ENCODE peak calls at places on chromosomes 12 and 14, in eight cellular contexts. B, S, Q, V, O, W, D and T are unnamed samples.
A peak's percentile ranks its signal among the peaks of the same experiment; 100 is the strongest.

GRCh38 chr12:16603916-16604575 is 1.9 kb downstream of the LMO3 start:
- DNase-seq in B (no peak), S (no peak), Q (no peak), V (no peak), O (no peak), W (no peak), D (no peak), T (no peak)

GRCh38 chr14:98167253-98167652 is 1104.7 kb downstream of the BCL11B start:
- DNase-seq in B (no peak), S (no peak), Q (no peak), V (no peak), O (no peak), W (no peak), D (no peak), T (peak; percentile 79)

GRCh38 chr12:57462307-57463253 is 3.0 kb downstream of the GLI1 start:
- DNase-seq in B (peak; percentile 95), S (peak; percentile 88), Q (peak; percentile 83), V (peak; percentile 92), O (peak; percentile 90), W (peak; percentile 95), D (peak; percentile 88), T (peak; percentile 93)

GRCh38 chr12:55908726-55909512 is 18.8 kb downstream of the PYM1 start:
- DNase-seq in B (peak; percentile 56), S (peak; percentile 61), Q (peak; percentile 66), V (peak; percentile 42), O (no peak), W (no peak), D (no peak), T (no peak)

GRCh38 chr12:24778486-24779304 is 170.2 kb downstream of the BCAT1 start:
- DNase-seq in B (peak; percentile 68), S (peak; percentile 47), Q (peak; percentile 48), V (peak; percentile 12), O (peak; percentile 41), W (peak; percentile 81), D (no peak), T (no peak)

GRCh38 chr12:121030576-121031212 is 8.4 kb downstream of the OASL start:
- DNase-seq in B (no peak), S (no peak), Q (no peak), V (no peak), O (no peak), W (no peak), D (no peak), T (no peak)

GRCh38 chr12:110001596-110001995 is 2.4 kb downstream of the ANKRD13A start:
- DNase-seq in B (no peak), S (peak; percentile 94), Q (peak; percentile 96), V (peak; percentile 87), O (no peak), W (no peak), D (no peak), T (no peak)

GRCh38 chr14:85546390-85546789 is 16.4 kb downstream of the FLRT2 start:
- DNase-seq in B (no peak), S (no peak), Q (no peak), V (no peak), O (no peak), W (no peak), D (no peak), T (no peak)

GRCh38 chr12:5060958-5061357 is 17.3 kb downstream of the KCNA5 start:
- DNase-seq in B (no peak), S (no peak), Q (no peak), V (no peak), O (no peak), W (no peak), D (no peak), T (no peak)

GRCh38 chr12:19222566-19222965 is 93.0 kb downstream of the PLEKHA5 start:
- DNase-seq in B (no peak), S (peak; percentile 39), Q (no peak), V (no peak), O (no peak), W (no peak), D (no peak), T (no peak)

GRCh38 chr12:26768611-26769603 is 64.1 kb downstream of the ITPR2 start:
- DNase-seq in B (no peak), S (no peak), Q (no peak), V (peak; percentile 97), O (peak; percentile 64), W (no peak), D (peak; percentile 16), T (peak; percentile 75)

GRCh38 chr12:96047621-96048211 is 12.3 kb upstream of the LTA4H start:
- DNase-seq in B (peak; percentile 26), S (peak; percentile 83), Q (peak; percentile 66), V (peak; percentile 97), O (peak; percentile 90), W (no peak), D (peak; percentile 37), T (no peak)

GRCh38 chr12:117032593-117033381 is 66.4 kb downstream of the TESC start:
- DNase-seq in B (no peak), S (peak; percentile 66), Q (peak; percentile 47), V (no peak), O (no peak), W (no peak), D (no peak), T (no peak)

GRCh38 chr14:88496414-88496813 is 58.4 kb downstream of the PTPN21 start:
- DNase-seq in B (no peak), S (no peak), Q (no peak), V (no peak), O (no peak), W (no peak), D (no peak), T (no peak)

DNA sequence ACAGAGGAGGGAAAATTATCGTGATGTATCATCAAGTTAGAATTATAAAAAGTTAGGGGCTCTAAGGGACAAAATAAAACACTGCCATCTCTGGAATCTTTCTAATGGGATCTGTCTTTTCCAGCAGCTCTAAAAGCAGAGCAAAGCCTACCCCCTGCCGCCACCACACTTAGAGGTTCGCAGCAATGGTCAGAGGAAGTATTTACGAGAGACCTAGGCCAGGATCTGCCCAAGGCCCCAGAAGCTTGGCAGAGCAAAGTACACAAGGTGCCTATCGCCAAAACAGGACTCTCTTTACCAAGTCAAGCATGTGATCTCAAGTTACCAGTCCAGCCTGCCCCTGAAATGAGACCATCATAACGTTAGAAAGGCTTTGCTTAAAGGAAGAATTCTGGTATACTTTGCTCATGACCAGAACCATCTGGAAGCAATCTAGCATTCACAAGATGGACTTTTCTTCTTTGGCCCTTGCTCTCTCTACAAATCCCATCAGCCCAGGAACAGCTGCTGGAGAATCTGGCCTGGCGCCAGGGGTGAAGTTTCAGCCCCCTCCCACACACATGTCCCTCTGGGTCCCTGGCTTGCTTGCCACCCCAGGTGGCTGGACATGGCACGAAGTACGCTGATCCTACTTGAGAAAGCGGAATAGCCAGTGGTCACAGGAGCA is 220.4 kb downstream of the PPM1H start:
- DNase-seq in B (no peak), S (no peak), Q (no peak), V (no peak), O (no peak), W (no peak), D (no peak), T (no peak)
- H3K27ac ChIP-seq in B (no peak overlapping the region), S (no peak overlapping the region), Q (no peak overlapping the region), V (no peak overlapping the region), O (no peak overlapping the region), W (no peak overlapping the region), D (no peak overlapping the region), T (no peak overlapping the region)

DNA sequence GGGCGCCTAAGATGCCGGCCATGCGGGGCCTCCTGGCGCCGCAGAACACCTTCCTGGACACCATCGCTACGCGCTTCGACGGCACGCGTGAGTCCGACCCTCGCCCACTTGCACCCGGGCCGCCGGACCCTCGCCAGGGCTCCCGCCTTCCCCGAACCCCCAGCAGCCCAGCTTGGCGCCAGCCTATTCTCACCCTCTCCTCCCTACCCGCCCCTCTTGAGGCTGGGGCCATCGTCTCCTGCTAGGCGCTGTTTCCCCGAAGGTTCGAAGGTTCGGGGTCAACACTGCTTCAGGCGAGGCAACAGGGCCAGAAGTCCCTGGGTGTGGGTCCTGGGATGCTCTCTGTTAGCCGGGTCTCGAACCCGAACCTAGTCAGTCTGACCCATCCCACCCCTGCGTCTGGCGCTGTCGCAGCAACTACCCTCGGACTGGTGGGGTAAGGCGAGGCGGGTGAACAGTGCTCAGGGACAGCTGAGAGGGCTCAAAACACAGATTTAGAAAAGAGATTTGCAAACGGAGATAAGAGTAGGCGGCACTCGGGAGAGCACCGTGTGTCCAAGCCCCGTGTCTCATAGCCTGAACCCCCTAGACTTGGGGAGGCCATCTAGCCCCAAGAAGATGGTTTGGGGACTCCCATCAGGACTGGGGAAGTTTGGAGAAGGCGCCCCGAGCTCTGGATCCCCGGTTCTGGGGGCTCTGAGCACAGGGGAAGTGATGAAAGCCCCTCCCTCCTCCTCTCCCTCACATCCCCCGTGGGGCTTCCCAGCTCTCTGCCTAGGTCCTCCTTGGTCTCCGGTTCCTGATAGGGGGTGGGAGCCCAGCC is 787 bp downstream of the KCNH3 start:
- DNase-seq in B (no peak), S (no peak), Q (no peak), V (no peak), O (no peak), W (no peak), D (no peak), T (no peak)
- TF ChIP-seq EZH2 in B (peak; percentile 79), S (peak; percentile 56), Q (peak; percentile 97), V (no peak), O (peak; percentile 92), W (no peak), D (no peak), T (peak; percentile 16)

GRCh38 chr14:70887207-70888150 is 19.8 kb upstream of the PCNX1 start:
- DNase-seq in B (no peak), S (peak; percentile 79), Q (peak; percentile 82), V (no peak), O (peak; percentile 17), W (peak; percentile 45), D (no peak), T (no peak)

GRCh38 chr14:70888151-70888499 is 19.1 kb upstream of the PCNX1 start:
- DNase-seq in B (no peak), S (no peak), Q (no peak), V (no peak), O (no peak), W (no peak), D (no peak), T (no peak)

GRCh38 chr14:70886421-70887206 is 20.6 kb upstream of the PCNX1 start:
- DNase-seq in B (peak; percentile 65), S (no peak), Q (no peak), V (no peak), O (peak; percentile 75), W (no peak), D (no peak), T (peak; percentile 82)

GRCh38 chr14:70889555-70889954 is 17.7 kb upstream of the PCNX1 start:
- DNase-seq in B (no peak), S (no peak), Q (no peak), V (no peak), O (no peak), W (no peak), D (no peak), T (no peak)

DNA sequence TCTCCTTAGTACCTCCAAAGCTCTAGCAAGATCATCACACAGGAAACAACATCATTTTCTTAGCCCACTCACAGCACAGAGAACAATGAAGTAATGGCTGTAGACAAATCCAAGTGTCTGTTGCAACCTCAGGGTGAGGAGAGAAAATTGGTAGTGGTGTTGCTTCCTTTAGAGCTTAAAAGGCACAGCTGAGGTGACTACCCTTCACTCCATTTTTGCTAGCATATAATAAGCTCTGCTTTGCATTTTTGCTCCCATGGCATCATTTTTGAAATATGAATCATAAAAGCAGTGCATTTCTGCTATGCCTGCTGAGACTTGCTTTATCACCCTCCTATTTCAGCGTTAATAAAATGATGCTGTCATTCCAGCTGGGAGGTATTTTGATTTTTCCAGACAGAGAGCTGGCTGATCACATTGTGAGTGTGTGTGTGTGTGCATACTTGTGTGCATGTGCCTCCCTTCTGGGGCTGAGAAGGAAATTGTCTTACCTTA is 18.5 kb upstream of the PCNX1 start:
- DNase-seq in B (no peak), S (peak; percentile 89), Q (peak; percentile 70), V (peak; percentile 12), O (no peak), W (peak; percentile 74), D (no peak), T (no peak)
- H3K4me1 ChIP-seq in B (peaks cover 3% of the 10 kb centered on the region), S (peaks cover 39% of the 10 kb centered on the region), Q (peaks cover 11% of the 10 kb centered on the region), V (no peaks in the 10 kb centered on the region), O (peaks cover 34% of the 10 kb centered on the region), W (peaks cover 67% of the 10 kb centered on the region), D (no peaks in the 10 kb centered on the region), T (peaks cover 38% of the 10 kb centered on the region)

GRCh38 chr12:52130695-52131094 is 51.2 kb downstream of the SMIM41 start:
- DNase-seq in B (no peak), S (no peak), Q (no peak), V (no peak), O (no peak), W (no peak), D (no peak), T (no peak)
- H3K27ac ChIP-seq in B (no peak overlapping the region), S (no peak overlapping the region), Q (no peak overlapping the region), V (no peak overlapping the region), O (no peak overlapping the region), W (no peak overlapping the region), D (no peak overlapping the region), T (no peak overlapping the region)